ENCODE peak calls at places on chromosome 3, in seven cellular contexts. I, S, B, M, Y, R and T are unnamed samples. For H3K4me1, the result is how much of the 10 kb centered on the place peaks cover.

GRCh38 chr3:183807329-183807728 is 18.0 kb downstream of the MAP6D1 start:
- DNase-seq in I (no peak), S (no peak), B (no peak), M (no peak), Y (peak), R (no peak), T (no peak)

GRCh38 chr3:134956395-134956794 is 161.3 kb downstream of the EPHB1 start:
- DNase-seq in I (no peak), S (no peak), B (no peak), M (no peak), Y (no peak), R (no peak), T (no peak)

GRCh38 chr3:13626396-13626795 is 77.5 kb downstream of the FBLN2 start:
- DNase-seq in I (no peak), S (no peak), B (no peak), M (no peak), Y (peak), R (no peak), T (no peak)

GRCh38 chr3:114332342-114333179 is 38.7 kb downstream of the TIGIT start:
- DNase-seq in I (no peak), S (no peak), B (no peak), M (no peak), Y (no peak), R (no peak), T (no peak)

GRCh38 chr3:38960042-38960622 is 91.6 kb downstream of the SCN11A start:
- DNase-seq in I (no peak), S (no peak), B (no peak), M (no peak), Y (no peak), R (no peak), T (no peak)

GRCh38 chr3:156906275-156906674 is 80.1 kb downstream of the LEKR1 start:
- DNase-seq in I (no peak), S (no peak), B (no peak), M (no peak), Y (no peak), R (no peak), T (no peak)

GRCh38 chr3:1734494-1735122 is 364.1 kb upstream of the CNTN4 start:
- DNase-seq in I (no peak), S (no peak), B (no peak), M (no peak), Y (no peak), R (no peak), T (no peak)

GRCh38 chr3:69869643-69870042 is 129.9 kb upstream of the SAMMSON start:
- DNase-seq in I (no peak), S (no peak), B (no peak), M (no peak), Y (no peak), R (no peak), T (no peak)

GRCh38 chr3:119314821-119315220 is 20.6 kb downstream of the ARHGAP31 start:
- DNase-seq in I (no peak), S (no peak), B (no peak), M (no peak), Y (no peak), R (no peak), T (no peak)

GRCh38 chr3:52892625-52893311 is 4.6 kb downstream of the STIMATE start:
- DNase-seq in I (no peak), S (no peak), B (peak), M (peak), Y (no peak), R (no peak), T (no peak)

GRCh38 chr3:124611520-124611919 is 118.7 kb upstream of the UMPS start:
- DNase-seq in I (no peak), S (no peak), B (no peak), M (no peak), Y (no peak), R (no peak), T (no peak)

GRCh38 chr3:110758208-110758607 is 313.4 kb upstream of the NECTIN3 start:
- DNase-seq in I (no peak), S (no peak), B (no peak), M (no peak), Y (no peak), R (no peak), T (no peak)

GRCh38 chr3:52851348-52851747 is 16.5 kb upstream of the MUSTN1 start:
- DNase-seq in I (peak), S (no peak), B (peak), M (no peak), Y (peak), R (no peak), T (no peak)

GRCh38 chr3:8423307-8423706 is 78.3 kb upstream of the LMCD1 start:
- DNase-seq in I (no peak), S (no peak), B (no peak), M (no peak), Y (no peak), R (no peak), T (no peak)

GRCh38 chr3:8421267-8421666 is 80.4 kb upstream of the LMCD1 start:
- DNase-seq in I (no peak), S (no peak), B (no peak), M (no peak), Y (no peak), R (no peak), T (no peak)

GRCh38 chr3:8420613-8421012 is 81.0 kb upstream of the LMCD1 start:
- DNase-seq in I (no peak), S (no peak), B (no peak), M (no peak), Y (no peak), R (no peak), T (no peak)

GRCh38 chr3:8421711-8422110 is 79.9 kb upstream of the LMCD1 start:
- DNase-seq in I (no peak), S (no peak), B (no peak), M (no peak), Y (no peak), R (no peak), T (no peak)

GRCh38 chr3:8424281-8424680 is 77.3 kb upstream of the LMCD1 start:
- DNase-seq in I (no peak), S (no peak), B (no peak), M (no peak), Y (no peak), R (no peak), T (no peak)
- H3K4me1 ChIP-seq in I (under half), S (under half), B (under half), M (under half), Y (under half), R (under half), T (under half)

GRCh38 chr3:143237036-143237688 is 117.6 kb downstream of the CHST2 start:
- DNase-seq in I (no peak), S (no peak), B (peak), M (no peak), Y (no peak), R (no peak), T (no peak)

GRCh38 chr3:143234521-143234920 is 115.0 kb downstream of the CHST2 start:
- DNase-seq in I (no peak), S (no peak), B (peak), M (no peak), Y (no peak), R (no peak), T (no peak)

GRCh38 chr3:143239026-143239425 is 119.5 kb downstream of the CHST2 start:
- DNase-seq in I (no peak), S (no peak), B (peak), M (no peak), Y (no peak), R (no peak), T (no peak)

GRCh38 chr3:143236226-143236964 is 116.8 kb downstream of the CHST2 start:
- DNase-seq in I (no peak), S (no peak), B (no peak), M (no peak), Y (no peak), R (no peak), T (no peak)

GRCh38 chr3:143235614-143236204 is 116.1 kb downstream of the CHST2 start:
- DNase-seq in I (no peak), S (no peak), B (no peak), M (no peak), Y (no peak), R (no peak), T (no peak)
- H3K27ac ChIP-seq in I (no peak), S (no peak), B (no peak), M (no peak), Y (no peak), R (no peak), T (no peak)

DNA sequence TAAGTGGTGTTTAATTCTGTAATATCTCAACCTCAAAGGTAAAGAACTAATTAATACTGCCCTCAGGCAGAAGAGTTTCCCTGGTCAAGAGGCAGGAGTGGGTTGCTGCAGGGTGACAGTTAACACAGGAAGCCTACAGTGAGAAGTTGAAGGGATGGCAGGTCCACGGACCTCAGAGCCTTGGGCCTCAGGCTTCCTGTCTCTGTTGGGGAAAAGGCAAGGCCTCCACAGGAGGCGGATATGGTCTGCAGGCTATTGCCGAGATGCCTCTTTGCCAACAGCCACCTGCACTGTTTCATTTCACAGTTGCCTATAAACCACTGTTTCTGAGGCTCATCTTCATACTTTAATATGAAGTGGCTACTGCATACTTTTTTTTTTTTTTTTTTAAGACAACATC is 33.3 kb upstream of the RPN1 start:
- DNase-seq in I (no peak), S (no peak), B (no peak), M (no peak), Y (peak), R (no peak), T (no peak)
- H3K4me1 ChIP-seq in I (under half), S (under half), B (under half), M (under half), Y (under half), R (under half), T (under half)

DNA sequence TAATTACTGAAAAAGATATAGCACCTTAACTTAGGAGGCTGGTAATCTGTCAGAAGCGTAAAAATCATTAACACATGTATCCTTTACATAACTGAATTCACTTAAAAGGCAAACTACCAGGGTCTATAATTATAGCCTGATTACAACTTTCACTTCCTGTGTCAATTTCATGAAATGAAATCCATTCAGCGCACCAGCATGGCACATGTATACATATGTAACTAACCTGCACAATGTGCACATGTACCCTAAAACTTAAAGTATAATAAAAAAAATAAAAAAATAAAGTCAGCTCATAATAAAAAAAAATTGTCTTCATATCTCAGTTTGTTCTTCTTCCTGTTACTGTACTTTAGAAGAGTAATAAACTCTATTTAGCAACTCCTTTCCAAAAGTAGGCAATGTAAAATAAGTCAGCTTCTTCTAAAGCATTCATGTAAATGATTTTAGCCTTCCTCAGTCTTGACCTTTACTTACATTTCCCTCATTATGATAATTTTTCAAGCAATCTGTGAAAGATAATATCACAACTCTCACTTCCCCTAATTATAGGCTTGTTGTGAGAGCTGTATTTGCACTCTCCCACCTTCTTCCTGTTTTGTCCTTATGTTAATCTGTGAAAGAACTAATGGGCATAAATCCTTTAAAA is 50.1 kb downstream of the KBTBD8 start:
- DNase-seq in I (no peak), S (no peak), B (no peak), M (no peak), Y (no peak), R (no peak), T (no peak)
- H3K27ac ChIP-seq in I (no peak), S (no peak), B (no peak), M (no peak), Y (peak), R (no peak), T (no peak)

DNA sequence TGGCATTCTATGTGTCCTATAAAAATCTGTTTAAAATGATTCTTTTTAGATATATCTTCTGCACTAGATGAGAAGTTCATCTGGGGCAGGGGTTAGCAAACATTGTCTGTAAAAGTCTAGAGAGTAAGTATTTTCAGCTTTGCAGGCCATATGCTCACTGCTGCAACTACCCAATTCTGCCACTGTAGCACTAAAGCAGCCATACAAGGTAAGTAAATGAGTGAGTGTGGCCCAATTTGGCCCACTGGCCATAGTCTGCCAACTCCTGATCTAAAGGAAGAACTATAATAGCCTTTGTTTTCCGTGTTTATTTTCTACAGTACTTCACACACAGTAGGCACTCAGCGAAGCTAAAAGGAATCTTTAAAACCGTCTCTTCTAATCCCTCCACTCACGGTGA is 42.3 kb downstream of the DLG1 start:
- DNase-seq in I (no peak), S (no peak), B (no peak), M (no peak), Y (no peak), R (no peak), T (no peak)
- H3K4me1 ChIP-seq in I (under half), S (under half), B (under half), M (under half), Y (under half), R (under half), T (under half)

GRCh38 chr3:34782876-34783275 is 856.4 kb upstream of the ARPP21 start:
- DNase-seq in I (no peak), S (no peak), B (peak), M (no peak), Y (no peak), R (no peak), T (no peak)
- H3K27ac ChIP-seq in I (no peak), S (no peak), B (no peak), M (no peak), Y (no peak), R (no peak), T (no peak)

DNA sequence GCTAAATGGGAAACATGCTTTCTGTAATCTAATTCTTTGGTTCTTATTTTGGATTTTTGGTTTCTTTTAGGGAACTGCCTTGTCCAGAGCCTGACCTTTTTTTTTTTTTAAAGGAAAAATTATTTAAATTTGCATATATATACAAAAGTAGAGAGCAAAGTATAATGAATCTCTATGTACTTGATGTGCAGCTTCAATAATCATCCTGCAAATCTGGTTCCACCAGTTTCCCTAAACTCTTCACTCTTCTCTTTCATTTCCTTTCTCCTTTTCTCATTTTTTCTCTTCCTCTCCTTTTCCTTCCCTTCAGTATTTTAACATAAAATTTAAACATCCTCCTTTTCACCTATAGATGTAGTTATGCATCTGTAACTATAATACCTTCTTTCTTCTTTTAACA is 82.5 kb downstream of the USP13 start:
- DNase-seq in I (no peak), S (no peak), B (no peak), M (no peak), Y (no peak), R (no peak), T (no peak)
- H3K4me1 ChIP-seq in I (under half), S (under half), B (under half), M (under half), Y (under half), R (under half), T (under half)

GRCh38 chr3:50622881-50623280 is 5.9 kb downstream of the MAPKAPK3 start:
- DNase-seq in I (no peak), S (no peak), B (no peak), M (no peak), Y (no peak), R (no peak), T (no peak)

GRCh38 chr3:50617911-50618481 is 1.0 kb downstream of the MAPKAPK3 start:
- DNase-seq in I (peak), S (peak), B (no peak), M (no peak), Y (no peak), R (no peak), T (no peak)

GRCh38 chr3:50617096-50617791 is at the start of gene MAPKAPK3:
- DNase-seq in I (no peak), S (peak), B (peak), M (peak), Y (peak), R (peak), T (no peak)

GRCh38 chr3:50620846-50621245 is 3.9 kb downstream of the MAPKAPK3 start:
- DNase-seq in I (no peak), S (no peak), B (no peak), M (no peak), Y (no peak), R (no peak), T (peak)

GRCh38 chr3:50620420-50620819 is 3.5 kb downstream of the MAPKAPK3 start:
- DNase-seq in I (no peak), S (no peak), B (no peak), M (no peak), Y (no peak), R (no peak), T (no peak)
- H3K27ac ChIP-seq in I (no peak), S (peak), B (no peak), M (no peak), Y (peak), R (no peak), T (peak)